ENCODE peak calls at places on chromosomes 16 and 17, in five cellular contexts. Y is heart left ventricle, T is thoracic aorta, X is left ventricle myocardium inferior, O is PC-3. A is an unnamed sample. For H3K36me3, the result is how much of the 10 kb centered on the place peaks cover.

GRCh38 chr17:69477204-69477899 is 62.9 kb downstream of the MAP2K6 start:
- DNase-seq in T (no peak), O (no peak), X (no peak), Y (no peak), A (no peak)

GRCh38 chr17:882827-883585 is 96.6 kb downstream of the NXN start:
- DNase-seq in T (no peak), Y (peak), O (no peak), X (peak), A (no peak)

GRCh38 chr17:44309472-44309871 is 1.1 kb downstream of the RUNDC3A start:
- DNase-seq in X (no peak), Y (no peak), T (no peak), O (peak), A (no peak)

GRCh38 chr17:39963826-39964225 is 1.0 kb downstream of the GSDMA start:
- DNase-seq in T (no peak), O (peak), X (no peak), Y (no peak), A (no peak)

GRCh38 chr17:6669479-6670212 is 18.1 kb downstream of the C17orf100 start:
- DNase-seq in Y (no peak), X (no peak), O (peak), T (no peak), A (no peak)

GRCh38 chr16:84109598-84110325 is 7.0 kb downstream of the MBTPS1 start:
- DNase-seq in X (no peak), T (no peak), O (no peak), Y (no peak), A (no peak)

GRCh38 chr16:84547539-84548058 is 43.1 kb upstream of the MEAK7 start:
- DNase-seq in O (no peak), X (no peak), T (no peak), Y (no peak), A (no peak)

GRCh38 chr16:30969246-30969842 is 11.8 kb downstream of the SETD1A start:
- DNase-seq in Y (no peak), X (no peak), O (no peak), T (no peak), A (no peak)

GRCh38 chr17:73067075-73067474 is 25.4 kb downstream of the SLC39A11 start:
- DNase-seq in Y (no peak), T (no peak), X (no peak), O (no peak), A (no peak)

GRCh38 chr17:69723741-69724140 is 309.2 kb downstream of the MAP2K6 start:
- DNase-seq in Y (no peak), T (no peak), O (peak), X (no peak), A (no peak)

GRCh38 chr17:50153650-50154575 is 3.4 kb upstream of the PPP1R9B start:
- DNase-seq in O (peak), T (no peak), X (peak), Y (peak), A (no peak)

GRCh38 chr16:88922114-88922825 is 54.7 kb downstream of the CBFA2T3 start:
- DNase-seq in O (peak), Y (peak), X (peak), T (peak), A (no peak)

GRCh38 chr16:17723735-17724134 is 253.0 kb upstream of the XYLT1 start:
- DNase-seq in X (no peak), Y (no peak), O (no peak), T (no peak), A (no peak)

GRCh38 chr16:11836653-11837244 is 14.6 kb downstream of the RSL1D1 start:
- DNase-seq in X (no peak), O (peak), Y (no peak), T (no peak), A (no peak)

GRCh38 chr16:89256651-89257254 is 39.2 kb downstream of the ZNF778 start:
- DNase-seq in O (peak), Y (peak), T (no peak), X (peak), A (no peak)

GRCh38 chr17:75814900-75815373 is 29.3 kb downstream of the UNC13D start:
- DNase-seq in Y (no peak), X (no peak), O (peak), T (no peak), A (no peak)

GRCh38 chr17:1557355-1558095 is 5.1 kb downstream of the PITPNA start:
- DNase-seq in O (no peak), Y (no peak), X (no peak), T (no peak), A (no peak)

GRCh38 chr17:64575431-64575830 is 68.7 kb downstream of the CEP95 start:
- DNase-seq in T (no peak), X (no peak), O (no peak), Y (no peak), A (no peak)

GRCh38 chr17:4175921-4176802 is 33.2 kb downstream of the CYB5D2 start:
- DNase-seq in T (no peak), X (no peak), O (no peak), Y (no peak), A (no peak)

GRCh38 chr16:1707193-1707790 is 1.3 kb downstream of the MAPK8IP3 start:
- DNase-seq in T (no peak), Y (no peak), X (no peak), O (peak), A (no peak)

GRCh38 chr17:40622509-40622928 is 25.1 kb downstream of the SMARCE1 start:
- DNase-seq in O (no peak), Y (no peak), T (no peak), X (no peak), A (no peak)

GRCh38 chr16:27754788-27755690 is 205.1 kb downstream of the KATNIP start:
- DNase-seq in O (no peak), X (no peak), T (no peak), Y (no peak), A (no peak)

GRCh38 chr17:43134774-43135453 is 9.8 kb upstream of the BRCA1 start:
- DNase-seq in T (no peak), Y (no peak), X (no peak), O (no peak), A (no peak)

GRCh38 chr17:31525801-31526549 is 134.5 kb downstream of the RAB11FIP4 start:
- DNase-seq in Y (no peak), T (no peak), X (no peak), O (peak), A (no peak)

GRCh38 chr17:17063546-17064122 is 21.4 kb downstream of the MPRIP start:
- DNase-seq in O (peak), Y (peak), X (peak), T (no peak), A (no peak)

GRCh38 chr17:63439682-63440081 is 6.4 kb downstream of the CYB561 start:
- DNase-seq in O (peak), T (no peak), Y (no peak), X (no peak), A (no peak)

GRCh38 chr17:39536468-39536867 is 71.3 kb downstream of the NEUROD2 start:
- DNase-seq in X (no peak), Y (no peak), T (no peak), O (no peak), A (no peak)

GRCh38 chr17:40497704-40498103 is 3.7 kb downstream of the TNS4 start:
- DNase-seq in O (peak), T (no peak), Y (no peak), X (no peak), A (no peak)

GRCh38 chr16:4755687-4756086 is 11.3 kb downstream of the ZNF500 start:
- DNase-seq in T (no peak), O (no peak), Y (no peak), X (no peak), A (no peak)

GRCh38 chr16:4750896-4751295 is 16.1 kb downstream of the ZNF500 start:
- DNase-seq in O (no peak), X (no peak), Y (no peak), T (no peak), A (no peak)

GRCh38 chr16:4753227-4753626 is 13.7 kb downstream of the ZNF500 start:
- DNase-seq in Y (no peak), T (no peak), O (no peak), X (no peak), A (no peak)

GRCh38 chr16:4752351-4753100 is 14.4 kb downstream of the ZNF500 start:
- DNase-seq in X (no peak), O (no peak), T (no peak), Y (no peak), A (no peak)

DNA sequence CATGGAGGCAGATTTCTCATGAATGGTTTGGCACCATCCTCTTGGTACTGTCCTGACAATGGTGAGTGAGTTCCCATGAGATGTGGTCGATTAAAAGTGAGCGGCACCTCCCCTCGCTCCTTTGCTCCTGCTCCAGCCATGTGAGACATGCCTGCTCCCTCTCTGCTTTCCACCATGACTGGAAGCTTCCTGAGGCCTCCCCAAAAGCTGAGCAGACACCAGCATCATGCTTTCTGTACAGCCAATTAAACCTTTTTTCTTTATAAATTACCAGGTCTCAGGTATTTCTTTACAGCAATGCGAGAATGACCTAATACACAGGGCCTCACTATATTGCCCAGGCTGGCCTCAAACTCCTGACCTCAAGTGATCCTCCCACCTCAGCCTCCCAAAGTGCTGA is 12.1 kb downstream of the ZNF500 start:
- DNase-seq in Y (no peak), O (no peak), X (no peak), T (no peak), A (no peak)
- H3K36me3 ChIP-seq in Y (half or more), O (under half), X (half or more), T (half or more), A (under half)

DNA sequence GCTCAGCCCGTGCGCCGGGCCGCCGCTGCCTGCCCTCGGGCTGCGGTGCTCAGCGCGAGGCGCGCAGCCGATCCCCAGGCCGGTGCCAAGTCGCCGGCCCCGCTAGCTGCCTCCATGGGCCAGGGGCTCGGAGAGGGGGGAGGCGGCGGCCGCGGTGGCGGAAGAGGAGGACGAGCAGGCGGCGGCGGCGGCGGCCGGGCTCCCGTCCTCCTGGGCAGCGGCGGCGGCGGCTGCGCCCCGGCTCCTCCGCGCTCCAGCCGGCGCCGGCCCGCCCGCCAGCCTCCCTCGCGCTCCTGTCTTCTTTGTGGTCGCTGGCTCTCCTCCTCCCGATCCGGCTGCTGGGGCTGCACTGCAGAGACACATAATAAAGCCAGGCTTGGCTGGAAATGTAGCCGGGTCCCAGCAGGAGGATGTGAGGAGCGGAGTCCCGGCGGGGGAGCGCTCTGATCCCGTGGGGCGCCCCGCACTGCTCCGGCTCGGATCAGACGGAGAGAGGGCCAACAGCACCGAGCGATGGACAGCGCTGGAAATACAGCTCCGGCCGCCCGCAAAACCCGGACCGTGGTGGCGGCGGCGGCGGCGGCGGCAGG is 924 bp upstream of the ZNF423 start:
- DNase-seq in Y (peak), T (no peak), O (peak), X (peak), A (peak)
- TF ChIP-seq CTCF in Y (no peak), T (no peak), O (no peak), X (no peak), A (peak)

GRCh38 chr16:81810894-81811538 is 31.9 kb downstream of the PLCG2 start:
- DNase-seq in Y (no peak), X (no peak), O (no peak), T (no peak), A (peak)
- H3K4me3 ChIP-seq in Y (no peak), X (no peak), O (no peak), T (no peak), A (peak)

GRCh38 chr17:67359960-67360817 is 6.2 kb downstream of the PSMD12 start:
- DNase-seq in T (no peak), O (peak), Y (no peak), X (no peak), A (no peak)
- H3K36me3 ChIP-seq in T (under half), O (half or more), Y (half or more), X (under half), A (under half)

DNA sequence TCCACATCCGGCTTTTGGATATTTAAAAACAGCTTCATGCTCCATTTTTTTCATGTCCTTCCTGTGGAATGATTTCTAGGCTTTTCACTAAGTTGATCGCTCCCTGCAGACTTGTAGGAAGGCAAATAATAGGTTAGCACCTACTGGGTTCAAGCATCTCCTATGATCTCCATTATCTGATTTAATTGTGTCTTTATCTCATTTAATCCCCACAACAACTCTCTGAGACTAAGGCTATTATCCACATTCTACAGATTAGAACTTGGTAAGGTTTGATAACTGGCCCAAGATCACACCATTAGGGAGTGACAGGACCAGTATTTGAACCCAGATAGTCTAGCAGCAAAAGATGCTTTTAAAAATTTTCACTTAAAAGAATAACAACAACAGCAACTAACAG is 46.2 kb upstream of the HOXB9 start:
- DNase-seq in T (no peak), O (no peak), X (no peak), Y (no peak), A (no peak)
- TF ChIP-seq CTCF in T (no peak), O (no peak), X (no peak), Y (no peak), A (no peak)

GRCh38 chr16:72956124-72957064 is 91.5 kb downstream of the ZFHX3 start:
- DNase-seq in Y (no peak), X (no peak), O (no peak), T (no peak), A (no peak)

GRCh38 chr16:72948238-72948559 is 99.7 kb downstream of the ZFHX3 start:
- DNase-seq in Y (no peak), X (no peak), O (no peak), T (no peak), A (no peak)

GRCh38 chr16:72951916-72952315 is 96.0 kb downstream of the ZFHX3 start:
- DNase-seq in T (no peak), Y (no peak), X (no peak), O (no peak), A (no peak)

GRCh38 chr16:72950669-72951068 is 97.3 kb downstream of the ZFHX3 start:
- DNase-seq in Y (no peak), T (no peak), O (no peak), X (no peak), A (no peak)

GRCh38 chr16:72952404-72953301 is 95.3 kb downstream of the ZFHX3 start:
- DNase-seq in T (no peak), O (peak), Y (no peak), X (no peak), A (no peak)
- H3K4me3 ChIP-seq in T (peak), O (no peak), Y (no peak), X (peak), A (no peak)